ENCODE peak calls at places on chromosomes 7 and 10, in five cellular contexts. I is transverse colon, C is testis, F is prostate gland, H is ovary. W is an unnamed sample.

GRCh38 chr7:8201846-8202441 is 60.0 kb downstream of the ICA1 start:
- DNase-seq in I (no peak), C (no peak), F (no peak), H (no peak), W (no peak)

GRCh38 chr7:159019111-159019510 is 125.6 kb downstream of the VIPR2 start:
- DNase-seq in I (no peak), C (no peak), F (no peak), H (peak; percentile 31), W (no peak)

GRCh38 chr7:92835851-92836488 is 403 bp downstream of the CDK6 start:
- DNase-seq in I (peak; percentile 48), C (peak; percentile 17), F (peak; percentile 10), H (no peak), W (no peak)

GRCh38 chr10:3935141-3935540 is 150.1 kb upstream of the KLF6 start:
- DNase-seq in I (no peak), C (peak; percentile 40), F (peak; percentile 38), H (peak; percentile 68), W (peak; percentile 35)

GRCh38 chr7:19112290-19113000 is 5.0 kb downstream of the TWIST1 start:
- DNase-seq in I (no peak), C (no peak), F (no peak), H (no peak), W (no peak)

GRCh38 chr10:118045842-118046490 is 775 bp downstream of the RAB11FIP2 start:
- DNase-seq in I (peak; percentile 33), C (peak; percentile 58), F (peak; percentile 7), H (no peak), W (no peak)

GRCh38 chr7:33143996-33144718 is 14.8 kb downstream of the BBS9 start:
- DNase-seq in I (no peak), C (no peak), F (no peak), H (no peak), W (no peak)

GRCh38 chr10:117461766-117462423 is 80.7 kb upstream of the EMX2 start:
- DNase-seq in I (peak; percentile 76), C (no peak), F (peak; percentile 81), H (peak; percentile 48), W (peak; percentile 31)

GRCh38 chr7:143518941-143519340 is 41.3 kb downstream of the TAS2R41 start:
- DNase-seq in I (no peak), C (no peak), F (no peak), H (no peak), W (no peak)

GRCh38 chr10:1440897-1441296 is 296.4 kb downstream of the ADARB2 start:
- DNase-seq in I (no peak), C (no peak), F (no peak), H (no peak), W (no peak)

GRCh38 chr10:86661161-86662025 is 6.9 kb upstream of the LDB3 start:
- DNase-seq in I (no peak), C (peak; percentile 88), F (no peak), H (peak; percentile 84), W (no peak)

GRCh38 chr10:15472431-15473400 is 101.6 kb upstream of the FAM171A1 start:
- DNase-seq in I (no peak), C (no peak), F (no peak), H (no peak), W (peak; percentile 16)

GRCh38 chr10:101783736-101784118 is 481 bp upstream of the NPM3 start:
- DNase-seq in I (no peak), C (peak; percentile 15), F (no peak), H (peak; percentile 13), W (no peak)

GRCh38 chr10:74244097-74244685 is 93.2 kb downstream of the ADK start:
- DNase-seq in I (no peak), C (peak; percentile 49), F (no peak), H (no peak), W (no peak)

GRCh38 chr7:117645456-117646181 is 165.8 kb downstream of the CFTR start:
- DNase-seq in I (no peak), C (no peak), F (no peak), H (no peak), W (no peak)

DNA sequence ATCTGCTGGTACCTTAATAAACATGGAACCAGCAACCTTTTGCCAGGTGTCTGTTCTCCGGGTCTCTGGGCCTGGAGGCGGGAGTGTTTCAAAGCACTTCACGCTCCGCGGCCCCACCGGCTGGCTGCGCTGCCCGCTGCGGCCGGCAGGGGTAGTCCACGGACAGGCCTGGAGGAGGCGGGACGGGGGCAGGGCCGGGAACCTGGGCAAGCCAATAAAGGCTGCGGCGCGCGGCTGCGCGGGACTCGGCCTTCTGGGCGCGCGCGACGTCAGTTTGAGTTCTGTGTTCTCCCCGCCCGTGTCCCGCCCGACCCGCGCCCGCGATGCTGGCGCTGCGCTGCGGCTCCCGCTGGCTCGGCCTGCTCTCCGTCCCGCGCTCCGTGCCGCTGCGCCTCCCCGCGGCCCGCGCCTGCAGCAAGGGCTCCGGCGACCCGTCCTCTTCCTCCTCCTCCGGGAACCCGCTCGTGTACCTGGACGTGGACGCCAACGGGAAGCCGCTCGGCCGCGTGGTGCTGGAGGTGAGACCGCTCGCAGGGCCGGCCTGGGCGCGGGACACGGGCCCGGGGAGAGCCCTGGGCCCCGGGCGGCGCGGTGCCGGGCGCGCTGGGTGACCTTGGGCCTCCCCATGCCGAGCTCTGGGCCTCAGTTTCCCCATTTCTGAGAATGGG is at the start of gene PPIF:
- DNase-seq in I (peak; percentile 96), C (peak; percentile 97), F (peak; percentile 93), H (peak; percentile 97), W (peak; percentile 89)
- TF ChIP-seq POLR2A in I (peak; percentile 70), C (no peak), F (peak; percentile 86), H (peak; percentile 90), W (peak; percentile 87)

GRCh38 chr10:100537475-100537874 is 1.7 kb downstream of the HIF1AN start:
- DNase-seq in I (no peak), C (no peak), F (no peak), H (no peak), W (no peak)
- H3K36me3 ChIP-seq in I (peaks cover 37% of the 10 kb centered on the region), C (no peaks in the 10 kb centered on the region), F (no peaks in the 10 kb centered on the region), H (no peaks in the 10 kb centered on the region), W (peaks cover 22% of the 10 kb centered on the region)

GRCh38 chr7:100890640-100891521 is 1.4 kb upstream of the UFSP1 start:
- DNase-seq in I (no peak), C (no peak), F (no peak), H (peak; percentile 57), W (no peak)
- TF ChIP-seq POLR2A in I (no peak), C (no peak), F (no peak), H (no peak), W (no peak)

GRCh38 chr7:99461221-99461620 is 4.7 kb downstream of the ATP5MF start:
- DNase-seq in I (no peak), C (no peak), F (no peak), H (no peak), W (no peak)
- H3K36me3 ChIP-seq in I (peaks cover 25% of the 10 kb centered on the region), C (no peaks in the 10 kb centered on the region), F (no peaks in the 10 kb centered on the region), H (no peaks in the 10 kb centered on the region), W (peaks cover 7% of the 10 kb centered on the region)

DNA sequence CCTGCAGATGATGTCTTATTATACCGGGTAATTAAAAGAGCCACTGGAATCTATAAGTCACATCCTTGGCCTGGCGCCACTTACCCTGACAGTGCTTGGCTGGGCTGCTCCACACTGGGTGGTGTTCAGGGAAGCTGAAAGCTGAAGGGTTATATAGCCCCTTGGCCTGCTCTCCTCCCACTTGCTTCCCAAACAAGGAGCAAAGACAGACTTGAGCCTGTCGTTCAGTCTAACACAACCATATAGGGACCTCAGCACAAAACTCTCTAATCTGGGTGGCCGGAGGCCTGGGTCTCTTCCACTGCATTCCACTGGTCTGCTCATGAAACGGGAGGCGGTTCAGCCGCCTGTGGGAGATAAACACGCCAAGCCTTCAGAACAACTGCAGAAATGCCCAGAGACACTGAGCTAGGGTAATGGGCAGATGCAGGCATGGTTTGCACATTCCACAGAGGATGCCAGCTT is at the start of gene ACTA2:
- DNase-seq in I (peak; percentile 55), C (peak; percentile 70), F (peak; percentile 29), H (peak; percentile 80), W (peak; percentile 38)
- TF ChIP-seq POLR2A in I (peak; percentile 66), C (peak; percentile 62), F (peak; percentile 40), H (no peak), W (no peak)

DNA sequence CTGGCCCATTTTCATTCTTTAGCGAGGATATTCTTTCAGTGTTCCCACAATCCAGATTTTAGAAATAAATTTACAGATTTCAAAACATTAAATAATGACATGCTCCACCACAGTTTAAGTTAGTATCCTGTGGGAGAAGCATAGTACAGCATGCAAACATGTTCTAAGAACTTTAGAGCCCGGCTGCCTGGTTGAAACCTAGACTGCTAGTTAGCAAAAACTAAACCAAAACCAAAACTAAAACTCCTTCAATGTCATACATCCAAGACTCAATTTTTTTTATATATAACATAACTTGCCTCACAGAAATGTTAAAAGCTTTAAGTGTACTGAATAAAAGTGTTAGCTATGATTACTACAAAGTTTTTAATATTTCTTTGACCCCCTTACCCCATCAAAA is 17.0 kb downstream of the TRA2A start:
- DNase-seq in I (no peak), C (no peak), F (no peak), H (no peak), W (no peak)
- H3K36me3 ChIP-seq in I (peaks cover 78% of the 10 kb centered on the region), C (no peaks in the 10 kb centered on the region), F (peaks cover 6% of the 10 kb centered on the region), H (no peaks in the 10 kb centered on the region), W (peaks cover 15% of the 10 kb centered on the region)